ENCODE peak calls at places on chromosomes 13 and 19, in ten cellular contexts. W, P, L, E, Z, D, T, G, O and F are unnamed samples.

GRCh38 chr19:45884682-45885555 is 1.0 kb downstream of the IRF2BP1 start:
- DNase-seq in D (no peak), T (no peak), O (no peak), P (no peak), Z (peak), W (no peak), E (no peak), L (peak), G (peak), F (peak)

GRCh38 chr13:36344173-36344572 is 2.0 kb downstream of the SPART start:
- DNase-seq in Z (no peak), P (no peak), W (no peak), E (no peak), D (no peak), O (no peak), T (no peak), L (no peak), G (no peak), F (no peak)

GRCh38 chr13:26482451-26483197 is 74.9 kb upstream of the WASF3 start:
- DNase-seq in E (peak), O (no peak), Z (peak), W (peak), L (peak), P (no peak), D (peak), T (peak), G (peak), F (peak)

GRCh38 chr13:106796280-106797047 is 228.5 kb upstream of the ARGLU1 start:
- DNase-seq in G (no peak), D (no peak), O (no peak), E (peak), L (no peak), W (no peak), P (no peak), Z (no peak), T (peak), F (no peak)

GRCh38 chr13:98433654-98434053 is 143.3 kb downstream of the STK24 start:
- DNase-seq in P (no peak), O (no peak), W (no peak), D (no peak), Z (no peak), T (no peak), G (no peak), L (no peak), E (no peak), F (no peak)

GRCh38 chr13:113970810-113971470 is 2.9 kb downstream of the C13orf46 start:
- DNase-seq in L (peak), D (peak), Z (no peak), T (no peak), E (no peak), P (no peak), G (peak), O (peak), W (peak), F (no peak)

GRCh38 chr19:47545061-47545948 is 27.6 kb downstream of the ZNF541 start:
- DNase-seq in P (no peak), D (no peak), T (no peak), O (no peak), W (no peak), L (no peak), G (no peak), E (no peak), Z (no peak), F (no peak)

GRCh38 chr19:41887711-41888382 is 4.9 kb downstream of the ARHGEF1 start:
- DNase-seq in P (no peak), L (peak), G (peak), O (no peak), E (peak), Z (no peak), D (peak), T (no peak), W (no peak), F (no peak)

GRCh38 chr19:40467007-40467565 is 285 bp downstream of the SPTBN4 start:
- DNase-seq in G (no peak), Z (no peak), P (no peak), D (no peak), W (peak), T (no peak), E (peak), L (no peak), O (no peak), F (no peak)

GRCh38 chr13:94701313-94702180 is 10.8 kb downstream of the SOX21 start:
- DNase-seq in E (peak), L (no peak), W (no peak), Z (no peak), O (no peak), T (no peak), G (no peak), D (no peak), P (no peak), F (no peak)

GRCh38 chr13:26861951-26862350 is 101.4 kb upstream of the GPR12 start:
- DNase-seq in T (no peak), G (no peak), O (no peak), L (peak), D (no peak), W (no peak), Z (no peak), P (no peak), E (no peak), F (no peak)

GRCh38 chr13:60398949-60399589 is 2.0 kb downstream of the TDRD3 start:
- DNase-seq in Z (no peak), L (no peak), G (peak), D (no peak), T (peak), W (no peak), O (no peak), P (no peak), E (no peak), F (no peak)

GRCh38 chr13:113670541-113670940 is 3.5 kb downstream of the GRK1 start:
- DNase-seq in W (peak), G (peak), T (no peak), L (no peak), P (no peak), D (no peak), E (no peak), Z (no peak), O (no peak), F (no peak)

GRCh38 chr13:32278456-32278855 is 36.7 kb downstream of the ZAR1L start:
- DNase-seq in W (no peak), Z (no peak), E (no peak), O (no peak), G (no peak), D (no peak), L (no peak), T (no peak), P (no peak), F (no peak)

GRCh38 chr13:94708031-94708571 is 4.2 kb downstream of the SOX21 start:
- DNase-seq in D (no peak), O (no peak), Z (no peak), E (peak), P (no peak), T (no peak), L (no peak), G (no peak), W (no peak), F (no peak)

GRCh38 chr19:38684078-38684861 is 36.8 kb downstream of the ACTN4 start:
- DNase-seq in E (no peak), Z (peak), T (peak), G (peak), L (peak), D (peak), P (no peak), O (peak), W (peak), F (no peak)

GRCh38 chr19:35459414-35460082 is 11.5 kb downstream of the FFAR2 start:
- DNase-seq in L (no peak), O (no peak), W (no peak), Z (no peak), G (peak), P (no peak), T (peak), D (no peak), E (no peak), F (no peak)

GRCh38 chr19:35461050-35461449 is 13.0 kb downstream of the FFAR2 start:
- DNase-seq in O (no peak), L (no peak), T (no peak), P (no peak), D (no peak), E (no peak), W (no peak), Z (no peak), G (peak), F (no peak)

GRCh38 chr19:35460608-35461007 is 12.6 kb downstream of the FFAR2 start:
- DNase-seq in P (no peak), L (no peak), O (no peak), T (no peak), E (no peak), G (no peak), D (no peak), W (no peak), Z (no peak), F (no peak)

GRCh38 chr19:35458821-35459391 is 10.8 kb downstream of the FFAR2 start:
- DNase-seq in Z (no peak), D (peak), W (no peak), T (peak), P (no peak), E (no peak), L (no peak), G (peak), O (no peak), F (no peak)

DNA sequence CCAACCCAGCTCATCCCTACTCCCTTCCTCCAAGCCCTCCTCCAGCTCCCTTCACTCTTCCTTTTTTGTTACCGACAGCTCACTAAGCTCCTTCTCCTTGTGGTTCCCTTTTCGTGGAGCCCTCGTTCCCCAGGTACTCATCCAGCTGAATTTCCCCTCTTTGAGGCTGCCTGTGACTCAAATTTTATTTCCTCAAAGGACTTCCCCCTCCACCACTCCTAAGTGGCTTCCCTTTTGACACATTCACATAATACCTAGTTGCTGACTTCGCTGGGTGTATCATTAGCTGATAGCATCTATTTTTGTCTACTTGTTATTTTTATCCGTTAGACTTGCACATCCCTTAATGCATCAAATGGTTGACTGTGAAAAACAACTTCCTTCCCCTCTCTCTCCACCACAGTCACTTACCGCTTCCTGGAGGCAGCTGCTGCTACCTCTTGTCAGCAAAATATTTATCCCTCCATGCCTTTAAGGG is 14.5 kb downstream of the FFAR2 start:
- DNase-seq in E (no peak), W (no peak), G (no peak), O (no peak), P (no peak), L (no peak), T (no peak), D (peak), Z (no peak), F (peak)
- TF ChIP-seq POLR2AphosphoS5 in E (no peak), W (no peak), G (no peak), O (no peak), P (no peak), L (no peak), T (no peak), D (peak), Z (no peak), F (no peak)

GRCh38 chr19:58387338-58388174 is 487 bp downstream of the RPS5 start:
- DNase-seq in E (no peak), Z (no peak), W (no peak), L (no peak), D (no peak), T (no peak), G (no peak), O (no peak), P (no peak), F (no peak)
- TF ChIP-seq POLR2A in E (no peak), Z (no peak), W (no peak), L (no peak), D (no peak), T (no peak), G (no peak), O (no peak), P (no peak), F (no peak)

DNA sequence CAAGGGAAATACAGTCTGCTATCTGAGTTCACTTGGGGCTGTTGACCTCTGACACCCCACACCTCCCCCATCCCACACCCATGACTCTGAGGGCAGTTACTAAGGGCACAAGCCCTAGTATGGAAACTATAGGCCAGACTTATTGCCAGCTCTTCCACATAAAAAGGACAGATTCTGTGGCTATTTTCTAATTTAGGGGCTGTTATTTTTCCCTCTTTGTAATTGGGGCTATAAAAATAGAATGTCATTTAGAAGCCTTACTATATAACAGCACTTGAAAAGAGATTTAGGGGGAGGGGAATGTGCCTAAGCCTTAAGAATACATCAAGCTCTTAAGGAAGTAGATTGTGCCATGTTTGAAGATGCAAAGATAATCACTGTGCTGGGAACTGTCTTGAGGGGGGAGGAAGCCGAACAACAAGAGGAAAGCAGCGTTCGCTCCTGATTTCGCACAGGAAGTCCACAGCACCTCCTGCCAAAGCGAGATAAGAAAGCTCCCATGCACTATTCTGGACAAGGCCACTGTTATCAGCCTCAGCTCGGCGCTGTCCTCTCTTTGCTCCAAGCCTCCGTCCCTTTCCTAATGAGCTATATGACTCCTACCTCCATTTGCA is 86.6 kb downstream of the FLT1 start:
- DNase-seq in D (peak), L (no peak), E (no peak), W (no peak), P (no peak), G (no peak), Z (no peak), O (no peak), T (peak), F (no peak)
- TF ChIP-seq POLR2AphosphoS5 in D (peak), L (peak), E (no peak), W (no peak), P (peak), G (no peak), Z (no peak), O (peak), T (peak), F (no peak)

DNA sequence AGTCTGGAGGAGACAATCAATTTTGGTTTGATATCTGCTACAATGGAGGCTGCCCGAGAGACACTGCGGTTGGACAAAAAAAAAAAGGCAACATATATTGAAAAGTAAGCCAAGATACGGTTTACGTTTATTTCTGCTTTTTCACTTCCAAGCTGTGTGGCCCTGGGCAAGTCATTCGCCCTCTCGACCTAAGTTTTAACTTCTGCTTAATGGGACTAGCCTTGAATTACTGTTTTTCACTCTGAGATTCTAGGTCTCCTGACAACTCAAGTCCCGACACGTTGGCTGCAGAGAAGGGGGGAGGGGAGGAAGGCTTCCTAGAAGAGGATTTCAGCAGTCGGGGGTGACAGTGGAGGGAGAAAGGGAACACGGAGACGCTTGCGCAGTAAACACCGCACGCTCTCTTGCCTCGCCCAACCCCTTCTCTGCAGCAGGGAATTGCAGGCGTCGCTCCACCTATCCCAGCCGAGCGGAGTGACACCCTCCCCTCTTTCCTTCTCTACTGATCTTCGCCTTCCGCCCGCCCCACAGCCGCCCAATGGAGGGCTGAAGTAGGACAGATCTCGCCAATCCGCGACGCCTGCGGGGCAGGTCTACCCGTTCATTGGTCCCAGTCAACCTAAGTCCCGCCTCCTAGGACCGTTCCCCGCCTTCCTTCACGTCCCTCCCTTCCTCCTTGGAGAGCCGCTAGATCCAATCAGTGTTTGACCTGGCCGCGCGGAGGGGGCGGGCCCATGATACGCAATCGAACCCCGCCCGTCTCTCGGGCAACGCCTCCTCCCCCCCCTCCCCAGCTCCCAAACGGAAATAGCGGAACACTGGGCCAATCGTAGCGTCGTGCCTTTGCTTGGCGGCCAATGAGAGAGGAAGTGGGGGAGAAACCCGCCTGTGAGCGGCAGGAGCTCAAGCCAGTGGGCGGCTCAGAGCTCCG is 529 bp upstream of the AP2A1 start:
- DNase-seq in D (peak), O (peak), P (peak), G (peak), T (peak), L (peak), E (peak), Z (peak), W (peak), F (peak)
- TF ChIP-seq POLR2A in D (peak), O (peak), P (peak), G (no peak), T (peak), L (peak), E (peak), Z (peak), W (peak), F (peak)

DNA sequence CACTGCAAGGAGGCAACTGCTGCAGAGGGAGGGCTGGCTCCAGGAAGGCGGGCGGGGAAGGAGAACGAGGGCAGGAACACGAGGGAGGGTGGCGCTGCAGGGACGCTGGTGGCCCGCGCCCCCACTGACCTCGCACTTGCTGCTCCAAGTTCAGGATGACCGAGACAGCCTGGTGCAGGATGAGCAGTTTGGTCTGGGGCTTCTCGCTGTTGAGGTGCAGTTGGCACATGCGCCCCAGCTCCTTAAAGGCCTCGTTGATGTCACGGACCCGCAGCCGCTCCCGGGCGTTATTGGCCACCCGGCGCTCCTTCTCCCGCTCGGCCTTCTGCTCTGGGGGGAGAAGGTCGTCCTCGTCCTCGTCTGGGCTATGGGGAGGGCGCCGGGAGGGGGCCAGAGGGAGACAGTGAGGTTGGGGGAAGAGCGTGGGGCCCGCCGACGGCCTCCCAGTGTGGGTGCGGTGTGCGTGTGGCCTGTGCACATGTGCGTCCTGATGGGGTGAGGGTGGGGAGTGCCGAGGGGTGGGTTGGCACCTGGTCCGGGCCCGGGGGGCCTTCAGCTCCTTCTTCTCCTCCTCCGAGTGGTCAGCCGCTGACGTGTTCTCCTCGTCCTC is 10.0 kb upstream of the UQCR11 start:
- DNase-seq in T (no peak), Z (no peak), E (no peak), P (no peak), D (no peak), G (no peak), O (no peak), L (no peak), W (no peak), F (no peak)
- TF ChIP-seq POLR2AphosphoS5 in T (no peak), Z (no peak), E (no peak), P (no peak), D (no peak), G (no peak), O (no peak), L (no peak), W (no peak), F (no peak)

GRCh38 chr19:13952154-13953020 is at the start of gene DCAF15:
- DNase-seq in P (peak), D (peak), W (peak), Z (peak), T (peak), G (peak), O (peak), L (peak), E (peak), F (peak)
- TF ChIP-seq POLR2A in P (peak), D (no peak), W (peak), Z (peak), T (peak), G (no peak), O (no peak), L (peak), E (peak), F (peak)

GRCh38 chr19:54173951-54174817 is 1.2 kb upstream of the TMC4 start:
- DNase-seq in T (no peak), Z (no peak), L (no peak), P (no peak), E (no peak), G (no peak), D (no peak), W (no peak), O (no peak), F (no peak)
- TF ChIP-seq POLR2AphosphoS5 in T (peak), Z (no peak), L (no peak), P (no peak), E (no peak), G (no peak), D (no peak), W (no peak), O (no peak), F (no peak)

GRCh38 chr19:49127674-49128544 is 8.6 kb downstream of the PPFIA3 start:
- DNase-seq in O (peak), P (peak), W (peak), L (peak), Z (peak), G (peak), T (peak), D (peak), E (peak), F (peak)
- TF ChIP-seq POLR2A in O (no peak), P (no peak), W (no peak), L (no peak), Z (no peak), G (no peak), T (no peak), D (no peak), E (no peak), F (no peak)